ENCODE peak calls at places on chromosomes 2 and 18, in ten cellular contexts. I is HL-60, Y is AG10803, E is mammary epithelial cell, Z is GM20000, F is A549, N is neural crest cell, T is cardiac fibroblast, S is type B pancreatic cell, O is heart left ventricle. Q is an unnamed sample.

GRCh38 chr2:241386519-241386918 is 30.4 kb downstream of the FARP2 start:
- DNase-seq in O (no peak), S (no peak), Z (no peak), E (no peak), T (peak; percentile 42), I (no peak), N (no peak), Y (no peak), F (no peak), Q (no peak)

GRCh38 chr2:100302585-100302892 is 19.8 kb downstream of the LONRF2 start:
- DNase-seq in I (no peak), F (no peak), S (no peak), T (no peak), E (no peak), O (no peak), Z (no peak), Y (no peak), N (no peak), Q (no peak)

GRCh38 chr2:96867756-96868554 is 1.9 kb downstream of the SEMA4C start:
- DNase-seq in O (no peak), Y (no peak), N (no peak), E (peak; percentile 23), F (no peak), Z (no peak), T (no peak), I (no peak), S (no peak), Q (no peak)

GRCh38 chr2:230690439-230690838 is 22.2 kb upstream of the CAB39 start:
- DNase-seq in F (no peak), Z (no peak), E (no peak), T (peak; percentile 83), Y (peak; percentile 62), O (no peak), N (no peak), I (no peak), S (no peak), Q (no peak)

GRCh38 chr2:88709117-88709739 is 17.8 kb downstream of the RPIA start:
- DNase-seq in Y (peak; percentile 39), I (no peak), E (peak; percentile 62), N (no peak), S (no peak), O (no peak), F (no peak), T (peak; percentile 79), Z (no peak), Q (no peak)

GRCh38 chr2:237524631-237525030 is 37.6 kb downstream of the MLPH start:
- DNase-seq in S (no peak), I (no peak), E (no peak), Y (no peak), Z (no peak), O (no peak), N (no peak), T (no peak), F (no peak), Q (no peak)

GRCh38 chr2:196783431-196784094 is 15.9 kb downstream of the GTF3C3 start:
- DNase-seq in E (peak; percentile 75), T (peak; percentile 5), O (no peak), Y (peak; percentile 49), Z (peak; percentile 3), I (no peak), F (no peak), N (no peak), S (no peak), Q (no peak)

GRCh38 chr2:158973511-158973956 is 5.1 kb downstream of the TANC1 start:
- DNase-seq in T (peak; percentile 28), E (no peak), Y (no peak), I (no peak), S (no peak), N (no peak), O (no peak), F (no peak), Z (no peak), Q (no peak)

GRCh38 chr2:164911832-164912231 is 43.5 kb downstream of the SLC38A11 start:
- DNase-seq in S (no peak), F (no peak), Y (no peak), E (no peak), N (no peak), Z (no peak), T (no peak), I (no peak), O (no peak), Q (no peak)

GRCh38 chr2:66105354-66105753 is 329.6 kb upstream of the MEIS1 start:
- DNase-seq in N (no peak), E (no peak), T (no peak), S (no peak), Z (no peak), F (no peak), Y (no peak), I (no peak), O (no peak), Q (no peak)

GRCh38 chr2:128198666-128199065 is 107.7 kb downstream of the UGGT1 start:
- DNase-seq in I (no peak), O (peak; percentile 27), Y (no peak), N (no peak), T (peak; percentile 40), S (no peak), Z (no peak), F (no peak), E (no peak), Q (no peak)

GRCh38 chr18:22368066-22368465 is 49.6 kb downstream of the CTAGE1 start:
- DNase-seq in I (no peak), S (no peak), O (no peak), Y (no peak), T (no peak), Z (no peak), N (no peak), F (no peak), E (no peak), Q (no peak)

DNA sequence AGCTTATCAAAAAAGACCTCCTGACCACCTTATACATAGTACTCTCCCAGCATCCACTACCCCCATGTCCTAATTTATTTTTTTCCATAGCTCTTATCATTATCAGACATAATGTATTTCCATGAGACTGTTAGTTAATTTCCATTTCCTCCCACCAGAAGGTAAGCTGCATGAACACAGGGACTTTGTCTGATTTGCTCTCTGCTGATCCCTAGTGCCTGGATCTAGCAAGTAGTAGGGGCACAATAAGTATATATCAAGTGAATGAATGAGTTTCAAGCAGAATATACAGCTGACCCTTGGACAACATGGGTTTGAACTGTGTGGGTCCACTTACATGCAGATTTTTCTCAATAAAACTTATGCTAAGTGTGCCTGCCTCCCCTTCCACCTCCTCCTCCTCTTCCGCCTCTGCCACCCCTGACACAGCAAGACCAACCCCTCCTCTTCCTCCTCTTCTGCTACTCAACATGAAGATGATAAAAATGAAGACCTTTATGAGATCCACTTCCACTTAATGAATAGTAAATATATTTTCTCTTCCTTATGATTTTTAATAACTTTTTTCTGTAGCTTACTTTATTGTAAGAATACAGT is 53.8 kb downstream of the CTAGE1 start:
- DNase-seq in S (no peak), I (no peak), Z (no peak), F (no peak), N (no peak), E (no peak), Y (peak; percentile 30), T (peak; percentile 62), O (no peak), Q (no peak)
- TF ChIP-seq CTCF in S (no peak), I (no peak), Z (no peak), F (no peak), N (no peak), E (peak; percentile 49), Y (peak; percentile 44), T (peak; percentile 42), O (peak; percentile 52), Q (no peak)

GRCh38 chr2:127069003-127069402 is 38.0 kb downstream of the BIN1 start:
- DNase-seq in E (no peak), F (no peak), Y (no peak), I (no peak), O (no peak), N (no peak), S (no peak), Z (no peak), T (no peak), Q (no peak)

GRCh38 chr2:127067620-127068350 is 39.2 kb downstream of the BIN1 start:
- DNase-seq in S (no peak), T (peak; percentile 78), O (peak; percentile 50), N (peak; percentile 49), F (peak; percentile 67), I (no peak), Y (peak; percentile 47), Z (peak; percentile 82), E (peak; percentile 24), Q (peak; percentile 29)

GRCh38 chr2:127070221-127070620 is 36.7 kb downstream of the BIN1 start:
- DNase-seq in I (no peak), T (no peak), Y (no peak), O (no peak), N (no peak), F (no peak), E (no peak), S (no peak), Z (no peak), Q (no peak)

GRCh38 chr2:127066942-127067341 is 40.0 kb downstream of the BIN1 start:
- DNase-seq in N (no peak), S (no peak), F (no peak), O (no peak), Z (no peak), I (no peak), Y (peak; percentile 84), E (no peak), T (peak; percentile 95), Q (no peak)

GRCh38 chr2:127068351-127068741 is 38.6 kb downstream of the BIN1 start:
- DNase-seq in S (no peak), E (no peak), Z (no peak), I (no peak), N (no peak), Y (no peak), F (no peak), O (no peak), T (no peak), Q (no peak)
- TF ChIP-seq CTCF in S (no peak), E (no peak), Z (no peak), I (no peak), N (no peak), Y (no peak), F (no peak), O (no peak), T (no peak), Q (no peak)

DNA sequence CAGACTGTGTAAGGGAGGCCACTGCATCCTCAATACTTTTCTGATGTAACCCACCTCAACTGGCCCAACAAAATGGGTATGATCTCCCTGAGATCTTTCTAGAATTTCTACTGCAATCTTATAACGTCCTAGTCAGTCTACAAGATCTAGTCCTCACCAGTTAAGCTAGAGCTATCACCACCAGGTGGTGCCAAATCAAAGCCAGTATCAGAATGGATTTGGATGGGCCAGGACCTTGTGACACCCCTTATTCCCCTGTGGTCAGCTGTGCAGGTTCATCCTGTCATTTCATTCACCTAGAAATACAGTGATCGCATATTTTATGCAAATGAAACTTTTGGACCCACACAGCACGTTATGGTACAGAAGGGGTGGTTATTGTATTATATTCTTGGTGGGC is 90.3 kb downstream of the OLA1 start:
- DNase-seq in F (peak; percentile 66), O (no peak), N (peak; percentile 26), Y (peak; percentile 38), T (peak; percentile 50), S (no peak), I (no peak), Z (peak; percentile 47), E (peak; percentile 27), Q (peak; percentile 38)
- TF ChIP-seq CTCF in F (peak; percentile 65), O (peak; percentile 46), N (peak; percentile 63), Y (peak; percentile 61), T (peak; percentile 69), S (peak; percentile 69), I (peak; percentile 30), Z (peak; percentile 43), E (peak; percentile 70), Q (peak; percentile 66)

DNA sequence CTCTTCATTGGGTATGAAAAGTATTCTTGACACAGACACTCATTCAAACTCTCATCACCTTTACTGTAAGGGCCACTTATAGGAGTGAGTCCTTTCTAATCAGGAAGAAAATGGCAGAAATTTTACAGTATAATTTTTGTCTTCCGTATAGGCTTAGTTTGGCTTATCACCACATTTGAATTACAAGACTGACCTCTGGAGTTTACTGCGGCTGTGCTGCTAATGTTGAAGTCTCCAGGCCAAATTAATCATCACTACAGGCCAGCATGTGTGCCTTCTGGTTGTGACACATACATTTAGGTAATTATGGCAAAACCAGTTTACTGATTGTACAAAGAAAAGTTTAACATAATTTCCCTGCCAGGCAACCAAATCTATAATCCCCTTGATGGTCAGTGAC is 753.6 kb upstream of the GCFC2 start:
- DNase-seq in Z (no peak), E (no peak), F (no peak), Y (no peak), O (no peak), N (no peak), I (no peak), S (no peak), T (no peak), Q (no peak)
- TF ChIP-seq CTCF in Z (no peak), E (no peak), F (no peak), Y (no peak), O (no peak), N (no peak), I (no peak), S (no peak), T (no peak), Q (no peak)